ENCODE peak calls at places on chromosomes 4 and X, in four cellular contexts. E is sigmoid colon, A is pancreas, W is mesendoderm. H is an unnamed sample. For H3K36me3 and H3K27me3, the result is how much of the 10 kb centered on the place peaks cover.

GRCh38 chr4:123922847-123923246 is 526.3 kb downstream of the SPRY1 start:
- DNase-seq in W (peak), A (no peak), E (no peak), H (no peak)

GRCh38 chr4:8106451-8107025 is 52.1 kb downstream of the ABLIM2 start:
- DNase-seq in W (no peak), A (peak), E (no peak), H (no peak)

GRCh38 chr4:141375855-141376254 is 155.2 kb downstream of the ZNF330 start:
- DNase-seq in E (no peak), W (peak), A (no peak), H (no peak)

GRCh38 chr4:182062936-182063335 is 180.3 kb upstream of the TENM3 start:
- DNase-seq in A (no peak), E (no peak), W (no peak), H (no peak)

GRCh38 chr4:82044141-82044993 is 329.4 kb downstream of the HNRNPD start:
- DNase-seq in E (peak), W (peak), A (peak), H (peak)

GRCh38 chr4:184413227-184414064 is 60.9 kb downstream of the IRF2 start:
- DNase-seq in W (no peak), A (no peak), E (no peak), H (no peak)

GRCh38 chr4:24382381-24382780 is 202.0 kb downstream of the DHX15 start:
- DNase-seq in W (no peak), A (no peak), E (no peak), H (no peak)

GRCh38 chr4:140726776-140727500 is 29.2 kb downstream of the TBC1D9 start:
- DNase-seq in E (no peak), A (no peak), W (peak), H (no peak)

GRCh38 chr4:6568689-6569332 is 6.2 kb upstream of the MAN2B2 start:
- DNase-seq in W (peak), E (no peak), A (peak), H (no peak)

GRCh38 chr4:84363256-84363655 is 135.8 kb downstream of the NKX6-1 start:
- DNase-seq in E (no peak), W (no peak), A (no peak), H (no peak)

GRCh38 chr4:184145596-184145995 is 72.1 kb downstream of the ENPP6 start:
- DNase-seq in W (no peak), E (no peak), A (no peak), H (no peak)

GRCh38 chrX:1477801-1478458 is 25.2 kb upstream of the ASMTL start:
- DNase-seq in E (peak), A (no peak), W (no peak), H (peak)

GRCh38 chr4:14280567-14280966 is 653.0 kb upstream of the BOD1L1 start:
- DNase-seq in A (no peak), W (no peak), E (no peak), H (no peak)

GRCh38 chr4:119598521-119598920 is 30.1 kb downstream of the PDE5A start:
- DNase-seq in W (peak), E (no peak), A (no peak), H (no peak)

GRCh38 chrX:155094468-155095061 is 23.3 kb downstream of the BRCC3 start:
- DNase-seq in W (peak), A (no peak), E (no peak), H (no peak)

GRCh38 chr4:152482211-152482610 is 53.7 kb downstream of the FBXW7 start:
- DNase-seq in W (no peak), E (no peak), A (no peak), H (no peak)

GRCh38 chr4:105122334-105122733 is 24.3 kb upstream of the TET2 start:
- DNase-seq in W (peak), A (no peak), E (no peak), H (no peak)

GRCh38 chr4:183659919-183660318 is 826 bp downstream of the TRAPPC11 start:
- DNase-seq in A (no peak), E (no peak), W (no peak), H (no peak)

GRCh38 chr4:102247041-102247440 is 98.2 kb downstream of the SLC39A8 start:
- DNase-seq in A (no peak), E (no peak), W (no peak), H (no peak)

GRCh38 chr4:189773909-189774308 is 166.8 kb upstream of the FRG1 start:
- DNase-seq in E (no peak), A (no peak), W (peak), H (no peak)

GRCh38 chrX:1582686-1583437 is 8.5 kb upstream of the AKAP17A start:
- DNase-seq in E (no peak), A (no peak), W (no peak), H (peak)

DNA sequence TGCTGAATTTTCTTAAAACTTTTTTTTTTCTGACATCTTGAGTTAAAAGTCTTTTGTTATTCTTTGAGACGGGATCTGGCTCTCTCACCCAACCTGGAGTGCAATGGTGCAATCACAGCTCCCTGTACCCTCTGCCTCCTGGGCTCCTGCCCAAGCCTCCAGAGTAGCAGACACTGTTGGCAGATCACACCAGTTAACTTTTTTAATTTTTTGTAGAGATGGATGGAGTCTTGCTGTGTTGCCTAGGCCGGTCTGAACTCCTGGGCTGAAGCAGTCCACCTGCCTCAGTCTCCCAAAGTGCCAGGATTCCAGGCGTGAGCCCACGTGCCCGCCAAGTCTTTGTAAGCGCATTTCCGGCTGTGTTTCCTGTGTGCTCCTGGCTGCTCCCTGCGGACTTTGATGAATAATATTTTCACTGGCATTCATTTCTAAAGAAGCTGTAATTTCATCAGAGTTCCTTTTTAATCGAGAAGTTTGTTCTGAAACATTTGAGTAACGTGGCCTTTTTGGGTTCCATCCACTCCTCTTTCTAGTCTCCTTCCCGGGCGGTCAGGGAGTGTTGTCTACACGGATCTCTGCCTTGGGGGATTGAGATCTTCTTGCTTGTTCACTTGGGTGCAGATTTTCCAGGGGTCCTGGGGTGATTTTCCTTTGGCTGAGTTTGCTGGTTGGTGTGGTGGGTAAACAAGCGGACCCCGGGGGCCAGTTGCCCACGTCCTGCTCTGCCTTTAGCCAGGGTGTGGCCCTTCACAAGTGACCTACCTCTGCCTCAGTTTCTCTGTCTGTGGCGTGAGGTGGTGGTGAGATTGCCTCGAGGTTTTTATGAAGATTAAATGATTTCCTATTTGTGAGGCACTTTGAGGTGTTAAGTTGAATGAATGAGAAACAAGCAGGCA is 44.4 kb downstream of the PCGF3 start:
- DNase-seq in A (peak), W (no peak), E (no peak), H (peak)
- H3K27ac ChIP-seq in A (no peak), W (no peak), E (no peak), H (peak)

GRCh38 chrX:22134681-22135080 is 102.6 kb downstream of the PHEX start:
- DNase-seq in E (no peak), W (peak), A (no peak), H (no peak)
- H3K36me3 ChIP-seq in E (under half), W (under half), A (under half), H (under half)

GRCh38 chr4:1866095-1866755 is 5.0 kb upstream of the NSD2 start:
- DNase-seq in E (no peak), W (no peak), A (peak), H (no peak)

GRCh38 chr4:1862055-1862911 is 6.3 kb upstream of the LETM1 start:
- DNase-seq in E (no peak), A (no peak), W (no peak), H (no peak)

GRCh38 chr4:1862961-1863296 is 7.0 kb upstream of the LETM1 start:
- DNase-seq in E (no peak), W (no peak), A (peak), H (no peak)

GRCh38 chr4:1863297-1864033 is 7.5 kb upstream of the LETM1 start:
- DNase-seq in A (peak), W (no peak), E (no peak), H (no peak)

GRCh38 chr4:1864076-1865008 is 6.9 kb upstream of the NSD2 start:
- DNase-seq in A (peak), E (no peak), W (no peak), H (no peak)
- H3K27me3 ChIP-seq in A (under half), E (under half), W (under half), H (under half)

GRCh38 chrX:18895157-18895952 is 88.6 kb downstream of the PHKA2 start:
- DNase-seq in A (no peak), E (peak), W (no peak), H (no peak)
- H3K27ac ChIP-seq in A (no peak), E (peak), W (no peak), H (peak)

DNA sequence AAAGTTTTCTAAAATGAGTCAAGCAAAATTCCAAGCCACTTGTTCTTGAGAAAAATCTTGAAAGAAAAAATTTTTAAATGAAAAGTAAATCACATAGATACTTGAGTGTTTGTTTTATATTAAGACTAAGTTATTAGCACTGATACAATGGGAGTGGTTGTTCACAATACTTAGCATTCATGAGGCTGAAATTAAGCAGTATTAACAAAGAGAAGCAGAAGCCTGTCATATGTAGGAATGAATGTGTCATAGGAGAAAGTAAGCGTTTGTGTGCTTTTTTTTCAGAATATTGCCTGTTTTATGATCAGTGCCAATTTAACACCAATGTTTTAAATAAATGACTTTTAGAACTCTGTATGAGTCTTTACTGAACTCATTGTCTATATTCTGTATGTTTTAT is 37.6 kb downstream of the PLS3 start:
- DNase-seq in E (no peak), W (no peak), A (no peak), H (no peak)
- H3K36me3 ChIP-seq in E (under half), W (under half), A (under half), H (under half)

DNA sequence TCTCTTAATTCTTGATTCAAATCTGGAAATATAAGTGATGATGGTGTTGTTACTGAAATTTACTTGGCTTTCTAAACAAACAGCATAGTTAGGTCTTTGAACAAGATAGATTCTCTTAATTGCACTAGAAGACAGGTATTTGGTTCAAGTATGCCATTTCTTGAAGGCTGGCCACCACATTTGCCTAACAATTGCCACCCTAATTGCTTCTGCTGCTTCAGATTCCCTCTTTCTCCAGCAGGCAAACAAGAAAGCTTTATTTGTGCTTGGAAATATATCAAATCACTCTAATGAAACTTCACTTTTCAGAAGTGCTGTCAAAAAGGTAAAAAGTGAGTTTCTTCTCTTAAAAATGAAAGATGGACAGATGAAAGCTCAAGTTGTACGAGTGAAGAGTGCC is 418.6 kb downstream of the INPP4B start:
- DNase-seq in E (no peak), W (peak), A (no peak), H (no peak)
- H3K27me3 ChIP-seq in E (under half), W (under half), A (under half), H (under half)

GRCh38 chr4:168318266-168318895 is at the start of gene DDX60:
- DNase-seq in W (peak), A (peak), E (peak), H (peak)
- H3K27ac ChIP-seq in W (no peak), A (peak), E (peak), H (peak)

GRCh38 chr4:71833175-71833900 is 49.5 kb upstream of the GC start:
- DNase-seq in W (no peak), E (no peak), A (no peak), H (no peak)

GRCh38 chr4:71828450-71828849 is 44.6 kb upstream of the GC start:
- DNase-seq in E (no peak), W (no peak), A (no peak), H (no peak)

GRCh38 chr4:71830497-71831178 is 46.8 kb upstream of the GC start:
- DNase-seq in A (no peak), E (no peak), W (no peak), H (no peak)

GRCh38 chr4:71827811-71828210 is 43.9 kb upstream of the GC start:
- DNase-seq in A (no peak), E (no peak), W (peak), H (no peak)

GRCh38 chr4:71832049-71832448 is 48.2 kb upstream of the GC start:
- DNase-seq in E (no peak), A (no peak), W (no peak), H (no peak)
- H3K36me3 ChIP-seq in E (under half), A (under half), W (under half), H (under half)